ENCODE peak calls at places on chromosomes 3 and 15, in six cellular contexts. V is right atrium auricular region; P is fibroblast of lung; Y is psoas muscle; F is CD8-positive, alpha-beta T cell; W is adrenal gland. T is an unnamed sample. For H3K4me1, the result is how much of the 10 kb centered on the place peaks cover.

GRCh38 chr15:94263341-94264273 is 32.2 kb downstream of the MCTP2 start:
- DNase-seq in V (no peak), P (peak), Y (no peak), F (no peak), W (no peak), T (no peak)

GRCh38 chr15:31216210-31216911 is 110.3 kb upstream of the KLF13 start:
- DNase-seq in V (peak), P (peak), Y (peak), F (peak), W (peak), T (peak)

GRCh38 chr15:86040360-86041095 is 39.1 kb upstream of the AGBL1 start:
- DNase-seq in V (no peak), P (no peak), Y (no peak), F (no peak), W (no peak), T (no peak)

GRCh38 chr15:89837134-89837829 is 22.6 kb upstream of the ANPEP start:
- DNase-seq in V (peak), P (peak), Y (no peak), F (no peak), W (no peak), T (no peak)

GRCh38 chr3:51798561-51798960 is 19.5 kb upstream of the IQCF6 start:
- DNase-seq in V (no peak), P (no peak), Y (no peak), F (no peak), W (no peak), T (no peak)

GRCh38 chr15:60507596-60508424 is 28.9 kb upstream of the ICE2 start:
- DNase-seq in V (no peak), P (peak), Y (no peak), F (peak), W (peak), T (peak)

GRCh38 chr3:70072180-70072579 is 72.6 kb downstream of the SAMMSON start:
- DNase-seq in V (no peak), P (peak), Y (no peak), F (no peak), W (no peak), T (no peak)

GRCh38 chr15:73950479-73951043 is 24.3 kb downstream of the LOXL1 start:
- DNase-seq in V (no peak), P (no peak), Y (no peak), F (no peak), W (no peak), T (no peak)

GRCh38 chr3:28117598-28117997 is 123.8 kb upstream of the CMC1 start:
- DNase-seq in V (no peak), P (no peak), Y (no peak), F (no peak), W (no peak), T (no peak)

GRCh38 chr3:120369000-120369399 is 19.8 kb upstream of the LRRC58 start:
- DNase-seq in V (no peak), P (no peak), Y (no peak), F (no peak), W (no peak), T (no peak)

GRCh38 chr3:36991923-36992805 is 767 bp downstream of the EPM2AIP1 start:
- DNase-seq in V (no peak), P (peak), Y (no peak), F (no peak), W (no peak), T (peak)

GRCh38 chr3:152315623-152316022 is 46.9 kb downstream of the MBNL1 start:
- DNase-seq in V (no peak), P (no peak), Y (no peak), F (no peak), W (no peak), T (no peak)

GRCh38 chr3:177721864-177722370 is 524.6 kb upstream of the TBL1XR1 start:
- DNase-seq in V (no peak), P (no peak), Y (no peak), F (no peak), W (no peak), T (no peak)

GRCh38 chr3:30475038-30475808 is 131.2 kb upstream of the TGFBR2 start:
- DNase-seq in V (no peak), P (no peak), Y (no peak), F (no peak), W (no peak), T (no peak)

DNA sequence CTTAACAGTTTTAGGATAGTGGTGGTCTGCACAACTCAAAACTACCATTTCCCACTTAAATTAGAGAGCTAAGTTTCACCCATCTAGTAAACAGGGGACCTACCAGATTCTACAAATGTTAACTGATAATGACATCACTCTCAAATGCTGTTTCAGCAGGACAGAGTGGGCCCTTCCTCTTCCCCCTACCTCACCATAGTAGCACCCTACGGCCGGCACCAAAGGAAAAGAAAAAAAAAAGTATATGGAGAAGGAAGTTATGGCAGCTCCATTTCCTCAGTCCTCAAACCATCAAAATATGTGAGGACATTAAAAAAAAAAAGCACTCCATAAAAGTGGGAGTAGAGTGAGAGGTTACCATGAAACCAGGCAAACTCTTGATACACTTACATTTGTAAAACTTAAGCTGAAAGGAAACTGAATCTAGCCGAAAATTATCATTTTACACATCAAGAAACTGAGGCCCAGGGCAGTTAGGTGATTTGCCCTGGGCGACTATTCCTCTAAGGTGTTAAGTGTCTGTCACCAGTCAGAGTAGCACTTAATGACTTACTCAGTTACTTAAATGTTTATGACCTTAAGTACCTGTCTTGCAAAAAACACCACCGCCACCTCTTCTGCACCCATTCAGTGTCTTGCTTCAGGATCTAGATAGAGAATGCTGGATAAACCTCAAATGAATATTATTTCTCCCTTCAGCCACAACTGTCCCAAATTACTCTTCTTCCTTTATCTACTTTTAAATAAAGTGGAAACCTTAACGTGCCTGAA is 2.7 kb downstream of the MSL2 start:
- DNase-seq in V (no peak), P (peak), Y (no peak), F (no peak), W (no peak), T (no peak)
- H3K4me1 ChIP-seq in V (under half), P (under half), Y (half or more), F (under half), W (under half), T (half or more)

DNA sequence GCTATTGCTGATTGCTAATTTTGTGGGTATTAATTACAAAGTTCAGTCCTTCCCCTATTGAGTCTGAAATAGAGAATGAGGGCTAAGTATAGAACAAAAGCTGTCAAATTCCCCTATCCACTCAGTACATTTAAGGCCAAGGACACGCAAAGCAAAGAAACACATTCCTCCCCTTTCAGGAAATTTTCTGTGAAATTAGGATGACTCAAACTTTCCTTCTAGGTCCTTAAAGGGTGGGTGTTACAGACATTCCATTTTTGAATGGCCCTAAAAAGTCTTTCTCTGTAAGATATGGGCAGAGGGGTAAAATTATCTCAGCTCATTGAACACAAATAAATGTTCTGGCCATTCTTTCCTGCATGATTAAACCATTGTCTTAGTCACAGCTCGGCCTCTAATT is 424.3 kb downstream of the ZNF385D start:
- DNase-seq in V (no peak), P (peak), Y (no peak), F (no peak), W (no peak), T (no peak)
- H3K4me3 ChIP-seq in V (no peak), P (no peak), Y (no peak), F (no peak), W (no peak), T (no peak)

GRCh38 chr3:9794400-9794799 is 1.5 kb downstream of the ARPC4 start:
- DNase-seq in V (no peak), P (no peak), Y (no peak), F (no peak), W (no peak), T (no peak)

GRCh38 chr3:9791790-9792404 is 376 bp downstream of the TADA3 start:
- DNase-seq in V (no peak), P (no peak), Y (no peak), F (no peak), W (no peak), T (no peak)

GRCh38 chr3:9792405-9793160 is at the start of the genes ARPC4 and TADA3:
- DNase-seq in V (peak), P (peak), Y (peak), F (peak), W (peak), T (peak)

GRCh38 chr3:9795212-9795611 is 2.3 kb downstream of the ARPC4 start:
- DNase-seq in V (no peak), P (no peak), Y (no peak), F (no peak), W (no peak), T (no peak)

DNA sequence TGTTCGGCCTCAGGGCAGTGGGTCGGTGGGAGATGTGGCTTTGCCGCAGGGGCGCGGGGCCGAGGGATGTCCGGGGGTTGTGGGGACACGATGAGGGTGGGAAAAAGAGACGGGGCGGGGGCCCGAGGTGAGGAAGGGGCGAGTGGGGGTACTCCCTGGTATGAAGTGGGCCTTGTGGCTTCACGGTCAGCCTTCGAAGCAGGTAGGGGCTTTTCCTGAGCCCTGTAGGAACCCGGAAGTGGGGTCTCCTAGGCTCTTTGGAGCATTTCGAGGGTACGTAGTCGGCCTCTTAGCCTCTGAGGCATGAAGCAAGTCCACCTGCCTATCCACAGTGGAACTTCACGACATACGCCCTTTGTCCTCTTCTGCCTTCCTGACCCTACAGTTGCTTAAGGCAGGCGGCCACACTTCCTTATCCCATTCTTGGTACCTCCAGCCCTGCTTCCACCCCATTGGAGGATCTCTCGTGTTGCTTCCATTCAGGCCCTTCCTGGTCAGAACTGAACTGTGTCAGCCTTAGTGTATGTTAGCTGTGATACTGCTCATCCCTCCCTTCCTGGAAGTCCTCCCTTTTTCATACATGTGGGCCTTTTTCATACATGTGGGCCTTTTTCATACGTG is 389 bp downstream of the ARPC4 start:
- DNase-seq in V (no peak), P (peak), Y (no peak), F (no peak), W (no peak), T (no peak)
- TF ChIP-seq CTCF in V (no peak), P (no peak), Y (no peak), F (no peak), W (no peak), T (no peak)

DNA sequence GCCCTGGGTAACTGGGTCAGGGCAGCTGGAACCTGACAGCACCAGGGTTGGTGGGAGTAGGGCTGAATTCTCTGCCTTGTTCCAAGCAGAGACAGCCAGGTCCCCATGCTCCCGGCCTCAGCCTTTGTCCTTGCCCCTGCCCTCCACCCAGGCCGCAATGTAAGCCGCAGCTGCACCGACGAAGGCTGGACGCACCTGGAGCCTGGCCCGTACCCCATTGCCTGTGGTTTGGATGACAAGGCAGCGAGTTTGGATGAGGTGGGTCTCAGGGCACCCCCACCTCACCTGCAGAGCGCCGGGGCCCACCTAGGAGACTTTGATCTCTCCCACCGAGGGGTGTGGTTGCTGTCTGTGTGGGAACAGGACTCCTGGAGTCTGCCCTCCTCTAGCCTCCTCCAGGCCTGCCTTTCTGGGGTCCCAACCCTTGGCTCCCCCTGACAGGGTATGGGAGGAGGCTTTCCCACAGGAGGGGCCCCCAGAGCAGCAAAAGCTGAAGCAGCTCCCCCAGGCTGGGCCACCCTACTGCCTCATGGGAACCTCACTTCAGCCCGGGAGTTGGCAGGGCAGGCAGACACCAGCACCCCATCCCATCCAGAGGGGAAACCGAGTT is 23.4 kb downstream of the VIPR1 start:
- DNase-seq in V (no peak), P (no peak), Y (no peak), F (no peak), W (no peak), T (no peak)
- H3K4me1 ChIP-seq in V (under half), P (under half), Y (under half), F (half or more), W (under half), T (under half)

GRCh38 chr15:78070049-78070698 is 7.3 kb downstream of the TBC1D2B start:
- DNase-seq in V (no peak), P (no peak), Y (no peak), F (no peak), W (no peak), T (no peak)

GRCh38 chr15:78069052-78069414 is 8.5 kb downstream of the TBC1D2B start:
- DNase-seq in V (no peak), P (no peak), Y (no peak), F (no peak), W (no peak), T (no peak)

GRCh38 chr15:78067328-78068241 is 9.9 kb downstream of the TBC1D2B start:
- DNase-seq in V (no peak), P (no peak), Y (no peak), F (no peak), W (no peak), T (no peak)

GRCh38 chr15:78071378-78071777 is 6.1 kb downstream of the TBC1D2B start:
- DNase-seq in V (no peak), P (no peak), Y (no peak), F (no peak), W (no peak), T (no peak)

DNA sequence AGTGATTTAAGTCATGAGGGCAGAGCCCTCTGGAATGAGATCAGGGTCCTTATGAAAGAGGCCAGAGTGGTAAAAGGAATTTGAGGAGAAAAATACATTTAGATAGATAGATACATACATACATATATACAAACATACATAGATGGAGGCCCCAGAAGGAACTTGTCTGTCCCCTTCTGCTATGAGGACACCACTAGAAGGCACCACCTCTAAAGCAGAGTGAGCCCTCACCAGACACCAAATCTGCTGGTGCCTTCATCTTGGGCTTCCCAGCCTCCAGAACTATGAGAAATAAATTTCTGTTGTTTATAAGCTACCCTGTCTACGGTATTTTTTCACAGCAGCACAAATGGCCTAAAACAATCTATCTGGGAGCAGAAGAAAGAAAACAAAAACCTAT is 7.9 kb downstream of the TBC1D2B start:
- DNase-seq in V (no peak), P (no peak), Y (no peak), F (no peak), W (no peak), T (no peak)
- H3K4me3 ChIP-seq in V (no peak), P (no peak), Y (no peak), F (peak), W (no peak), T (no peak)

DNA sequence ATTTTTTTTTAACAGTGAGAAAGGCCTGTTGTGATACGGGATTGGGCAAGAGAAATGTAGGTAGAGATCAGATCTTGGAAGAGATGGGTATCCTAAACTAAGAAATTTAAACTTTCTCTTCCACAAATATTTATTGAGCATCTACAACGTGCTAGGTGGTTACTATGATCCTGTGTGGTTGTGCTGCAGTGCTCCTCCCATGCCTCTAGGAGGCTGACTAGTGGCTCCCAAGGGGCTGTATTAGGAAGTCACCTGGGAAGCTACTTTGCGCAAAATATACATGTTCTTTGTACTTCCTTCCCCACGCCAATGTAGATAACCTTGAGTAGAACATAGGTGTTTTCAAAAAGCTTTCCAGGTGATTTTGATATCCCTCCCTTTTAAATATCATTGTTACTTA is 27.2 kb downstream of the USP3 start:
- DNase-seq in V (no peak), P (no peak), Y (no peak), F (no peak), W (no peak), T (no peak)
- TF ChIP-seq CTCF in V (no peak), P (no peak), Y (no peak), F (no peak), W (no peak), T (no peak)

GRCh38 chr3:7779331-7779730 is 722.3 kb upstream of the LMCD1 start:
- DNase-seq in V (no peak), P (no peak), Y (no peak), F (no peak), W (no peak), T (no peak)
- H3K4me1 ChIP-seq in V (under half), P (under half), Y (under half), F (under half), W (under half), T (under half)

DNA sequence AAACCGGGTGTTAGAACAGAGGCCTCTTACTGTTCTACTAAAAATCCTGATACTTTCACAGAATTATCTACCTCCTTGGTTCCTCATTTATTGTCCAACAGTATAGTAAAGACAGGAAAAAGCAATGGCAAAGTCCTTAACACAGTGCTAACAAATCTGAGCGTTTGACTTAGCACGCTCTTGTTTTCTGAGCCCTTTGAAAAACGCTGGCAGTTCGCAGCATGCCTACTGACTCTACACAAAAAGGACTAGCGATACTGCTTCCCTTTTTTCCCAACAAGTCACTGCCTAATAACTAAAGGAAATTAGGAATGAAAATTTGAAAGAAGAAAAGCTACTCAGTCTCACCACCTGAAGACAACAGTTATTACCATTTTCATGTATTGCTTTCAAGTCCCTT is 34.8 kb upstream of the CEMIP start:
- DNase-seq in V (no peak), P (no peak), Y (no peak), F (no peak), W (no peak), T (no peak)
- H3K4me3 ChIP-seq in V (no peak), P (no peak), Y (no peak), F (no peak), W (no peak), T (no peak)